ENCODE peak calls at places on chromosomes 2 and 18, in seven cellular contexts. J is Panc1, O is neuronal stem cell, V is HCT116, D is astrocyte, S is endodermal cell, T is adipocyte. F is an unnamed sample. For H3K27me3, the result is how much of the 10 kb centered on the place peaks cover.

GRCh38 chr2:241561811-241562210 is 3.3 kb downstream of the BOK start:
- DNase-seq in J (no peak), O (no peak), V (no peak), D (peak), S (peak), T (peak), F (peak)

GRCh38 chr18:41128545-41128944 is 826.5 kb upstream of the PIK3C3 start:
- DNase-seq in J (no peak), O (no peak), V (no peak), D (peak), S (no peak), T (no peak), F (no peak)

GRCh38 chr18:58937204-58937603 is 72.5 kb downstream of the ZNF532 start:
- DNase-seq in J (no peak), O (no peak), V (no peak), D (peak), S (no peak), T (peak), F (no peak)

GRCh38 chr2:215973954-215974699 is 39.2 kb downstream of the MREG start:
- DNase-seq in J (no peak), O (no peak), V (no peak), D (no peak), S (no peak), T (peak), F (peak)

GRCh38 chr18:7038330-7038846 is 79.2 kb downstream of the LAMA1 start:
- DNase-seq in J (peak), O (peak), V (no peak), D (peak), S (peak), T (peak), F (peak)

GRCh38 chr2:207937818-207938217 is 87.5 kb downstream of the PLEKHM3 start:
- DNase-seq in J (no peak), O (no peak), V (no peak), D (no peak), S (no peak), T (peak), F (no peak)

GRCh38 chr18:57441395-57441794 is 6.2 kb downstream of the ONECUT2 start:
- DNase-seq in J (no peak), O (no peak), V (no peak), D (peak), S (peak), T (no peak), F (peak)

GRCh38 chr2:37388074-37388473 is 43.6 kb downstream of the QPCT start:
- DNase-seq in J (no peak), O (no peak), V (no peak), D (peak), S (no peak), T (peak), F (no peak)

GRCh38 chr2:232235716-232236115 is 142.8 kb upstream of the ALPP start:
- DNase-seq in J (no peak), O (peak), V (no peak), D (no peak), S (peak), T (no peak), F (peak)

GRCh38 chr18:1708006-1708405 is 803.3 kb downstream of the ADCYAP1 start:
- DNase-seq in J (no peak), O (no peak), V (no peak), D (no peak), S (no peak), T (no peak), F (no peak)

GRCh38 chr2:186966015-186966414 is 117.0 kb upstream of the ZSWIM2 start:
- DNase-seq in J (no peak), O (no peak), V (no peak), D (no peak), S (no peak), T (no peak), F (no peak)

GRCh38 chr2:224178085-224178484 is 139.0 kb upstream of the SERPINE2 start:
- DNase-seq in J (no peak), O (no peak), V (no peak), D (peak), S (no peak), T (no peak), F (no peak)

GRCh38 chr2:70145851-70146739 is 44.7 kb downstream of the C2orf42 start:
- DNase-seq in J (no peak), O (no peak), V (no peak), D (no peak), S (no peak), T (no peak), F (no peak)

GRCh38 chr18:36187826-36188721 is 777 bp downstream of the MOCOS start:
- DNase-seq in J (no peak), O (no peak), V (peak), D (no peak), S (peak), T (peak), F (peak)
- H3K27me3 ChIP-seq in J (under half), O (under half), V (under half), D (under half), S (half or more), T (under half), F (under half)

GRCh38 chr2:200396726-200397348 is 90.3 kb downstream of the SPATS2L start:
- DNase-seq in J (no peak), O (no peak), V (no peak), D (no peak), S (no peak), T (peak), F (no peak)
- H3K4me3 ChIP-seq in J (no peak), O (no peak), V (no peak), D (peak), S (no peak), T (no peak), F (no peak)

GRCh38 chr18:48136051-48136543 is 205.6 kb upstream of the SMAD2 start:
- DNase-seq in J (no peak), O (no peak), V (no peak), D (no peak), S (peak), T (no peak), F (no peak)
- H3K27me3 ChIP-seq in J (under half), O (under half), V (under half), D (half or more), S (half or more), T (under half), F (half or more)

DNA sequence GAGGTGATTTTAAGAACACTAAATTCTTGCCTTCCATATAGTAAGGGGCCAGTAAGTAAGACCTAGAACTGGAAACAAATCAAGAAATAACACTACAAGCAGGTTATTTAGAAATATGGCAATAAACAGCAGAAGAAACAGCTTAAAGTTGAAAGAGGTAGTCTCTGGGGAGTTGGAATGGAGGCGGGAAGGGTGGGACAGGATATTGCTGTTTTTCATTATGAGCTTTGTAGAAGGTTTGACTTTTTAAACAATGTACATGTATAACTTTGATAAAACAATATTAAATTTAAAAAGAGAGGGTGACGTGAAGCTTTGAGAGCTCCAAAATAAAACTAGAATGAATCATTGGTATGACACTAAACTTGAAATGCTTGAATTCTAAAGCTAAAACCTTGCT is 177.8 kb downstream of the RBM43 start:
- DNase-seq in J (no peak), O (no peak), V (no peak), D (no peak), S (no peak), T (peak), F (no peak)
- H3K4me3 ChIP-seq in J (no peak), O (no peak), V (no peak), D (no peak), S (no peak), T (no peak), F (no peak)

GRCh38 chr2:199468561-199469513 is 11.1 kb upstream of the SATB2 start:
- DNase-seq in J (no peak), O (peak), V (no peak), D (no peak), S (peak), T (peak), F (peak)

GRCh38 chr2:199465988-199466703 is 8.4 kb upstream of the SATB2 start:
- DNase-seq in J (no peak), O (peak), V (no peak), D (no peak), S (peak), T (no peak), F (peak)

GRCh38 chr2:199465390-199465789 is 7.7 kb upstream of the SATB2 start:
- DNase-seq in J (no peak), O (peak), V (no peak), D (no peak), S (no peak), T (no peak), F (no peak)

GRCh38 chr2:199467462-199467822 is 9.7 kb upstream of the SATB2 start:
- DNase-seq in J (no peak), O (peak), V (no peak), D (no peak), S (peak), T (no peak), F (peak)

DNA sequence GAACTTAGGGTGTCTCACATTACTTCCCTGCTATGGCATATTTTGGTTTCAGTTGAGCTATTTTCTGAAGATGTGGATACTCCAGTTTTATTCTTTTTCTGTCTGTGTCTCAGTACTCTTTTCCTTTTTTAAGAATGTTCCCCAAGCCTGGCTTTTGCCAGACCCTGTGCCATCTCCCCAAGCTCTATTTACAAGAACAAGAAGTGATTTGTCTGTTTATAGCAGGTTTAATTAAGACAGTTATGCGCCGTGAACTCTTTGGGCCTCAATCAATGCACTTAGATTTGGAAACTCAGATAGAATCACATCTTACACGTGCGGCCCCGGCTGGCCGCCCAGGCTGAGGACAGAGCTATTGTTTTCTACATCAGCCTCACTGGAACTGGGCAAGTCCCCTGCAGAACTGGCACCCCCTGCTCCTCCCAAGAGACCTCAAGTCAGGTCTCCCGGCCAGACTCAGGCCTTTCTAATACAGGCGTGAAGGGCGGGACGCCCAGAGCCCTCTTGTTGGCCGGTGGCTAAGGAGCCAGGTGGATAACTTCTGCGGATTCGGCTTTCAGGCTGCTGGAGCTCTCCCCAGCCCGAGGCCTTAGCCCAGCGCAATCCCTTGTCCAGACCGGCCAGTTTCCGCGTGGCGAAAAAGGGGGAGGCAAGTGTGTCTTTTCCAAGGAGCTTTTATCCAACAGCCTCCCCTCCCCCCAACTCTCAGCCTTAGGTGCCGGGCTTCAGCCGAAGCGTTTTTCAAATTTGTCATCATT is 9.1 kb upstream of the SATB2 start:
- DNase-seq in J (no peak), O (peak), V (no peak), D (no peak), S (peak), T (no peak), F (peak)
- H3K27me3 ChIP-seq in J (under half), O (half or more), V (under half), D (half or more), S (half or more), T (half or more), F (half or more)